ENCODE peak calls at places on chromosomes 4 and X, in seven cellular contexts. N is H9, R is H1, B is IMR-90, Y is neuronal stem cell, L is mesenchymal stem cell, Z is trophoblast cell. J is an unnamed sample.

GRCh38 chr4:117324851-117325491 is 239.6 kb upstream of the TRAM1L1 start:
- DNase-seq in N (no peak), R (no peak), B (peak; percentile 96), Y (no peak), L (peak; percentile 95), Z (peak; percentile 42), J (no peak)

GRCh38 chr4:109721033-109721432 is 8.8 kb downstream of the PLA2G12A start:
- DNase-seq in N (no peak), R (no peak), B (peak; percentile 70), Y (no peak), L (peak; percentile 51), Z (peak; percentile 64), J (no peak)

GRCh38 chrX:131795442-131796229 is 227.5 kb upstream of the STK26 start:
- DNase-seq in N (no peak), R (no peak), B (no peak), Y (no peak), L (no peak), Z (no peak), J (no peak)

GRCh38 chrX:79081895-79082512 is 62.5 kb upstream of the GPR174 start:
- DNase-seq in N (no peak), R (no peak), B (peak; percentile 4), Y (peak; percentile 14), L (peak; percentile 1), Z (no peak), J (peak; percentile 23)

GRCh38 chr4:766152-766515 is 59.8 kb downstream of the CPLX1 start:
- DNase-seq in N (no peak), R (no peak), B (peak; percentile 56), Y (no peak), L (peak; percentile 56), Z (peak; percentile 41), J (no peak)

GRCh38 chr4:159096434-159096833 is 6.4 kb upstream of the RAPGEF2 start:
- DNase-seq in N (no peak), R (no peak), B (no peak), Y (no peak), L (no peak), Z (no peak), J (no peak)

GRCh38 chrX:153443476-153444332 is 2.2 kb downstream of the TREX2 start:
- DNase-seq in N (no peak), R (no peak), B (no peak), Y (no peak), L (no peak), Z (no peak), J (no peak)

GRCh38 chrX:108485960-108486359 is 46.3 kb downstream of the COL4A5 start:
- DNase-seq in N (no peak), R (no peak), B (no peak), Y (no peak), L (no peak), Z (no peak), J (no peak)

GRCh38 chrX:104112326-104112951 is at the start of gene ZCCHC18:
- DNase-seq in N (peak; percentile 83), R (peak; percentile 68), B (peak; percentile 57), Y (peak; percentile 78), L (peak; percentile 73), Z (no peak), J (peak; percentile 82)

GRCh38 chrX:73615022-73615421 is 52.0 kb downstream of the CHIC1 start:
- DNase-seq in N (no peak), R (no peak), B (no peak), Y (no peak), L (no peak), Z (no peak), J (no peak)

GRCh38 chrX:153739754-153740486 is 15.3 kb downstream of the ABCD1 start:
- DNase-seq in N (no peak), R (no peak), B (no peak), Y (no peak), L (no peak), Z (peak; percentile 89), J (no peak)

GRCh38 chr4:184168406-184169019 is 49.2 kb downstream of the ENPP6 start:
- DNase-seq in N (peak; percentile 90), R (peak; percentile 92), B (peak; percentile 47), Y (peak; percentile 64), L (peak; percentile 59), Z (peak; percentile 68), J (peak; percentile 95)

GRCh38 chr4:87406462-87406861 is 15.5 kb upstream of the HSD17B11 start:
- DNase-seq in N (no peak), R (no peak), B (no peak), Y (no peak), L (no peak), Z (no peak), J (no peak)

GRCh38 chr4:9880411-9881197 is 99.2 kb downstream of the DRD5 start:
- DNase-seq in N (no peak), R (no peak), B (no peak), Y (no peak), L (no peak), Z (no peak), J (no peak)

GRCh38 chr4:108058685-108059440 is 69.2 kb downstream of the HADH start:
- DNase-seq in N (no peak), R (no peak), B (peak; percentile 70), Y (no peak), L (peak; percentile 94), Z (peak; percentile 91), J (no peak)

GRCh38 chr4:32025840-32026459 is 1305.8 kb downstream of the PCDH7 start:
- DNase-seq in N (no peak), R (no peak), B (no peak), Y (no peak), L (peak; percentile 33), Z (no peak), J (peak; percentile 75)

GRCh38 chr4:55781341-55781740 is 38.2 kb upstream of the EXOC1L start:
- DNase-seq in N (no peak), R (no peak), B (no peak), Y (no peak), L (no peak), Z (no peak), J (no peak)

GRCh38 chr4:176782191-176782590 is 10.5 kb downstream of the VEGFC start:
- DNase-seq in N (no peak), R (no peak), B (no peak), Y (no peak), L (no peak), Z (no peak), J (no peak)

GRCh38 chr4:25759101-25759500 is 103.5 kb downstream of the SLC34A2 start:
- DNase-seq in N (no peak), R (no peak), B (no peak), Y (no peak), L (no peak), Z (no peak), J (no peak)

GRCh38 chrX:72045552-72046277 is 86.0 kb downstream of the RTL5 start:
- DNase-seq in N (peak; percentile 78), R (no peak), B (no peak), Y (no peak), L (no peak), Z (no peak), J (peak; percentile 89)

GRCh38 chr4:2416564-2417195 is 1.8 kb downstream of the ZFYVE28 start:
- DNase-seq in N (peak; percentile 81), R (peak; percentile 80), B (no peak), Y (peak; percentile 45), L (peak; percentile 69), Z (no peak), J (peak; percentile 80)

GRCh38 chr4:48093949-48094550 is 40.0 kb downstream of the TXK start:
- DNase-seq in N (no peak), R (no peak), B (peak; percentile 7), Y (no peak), L (peak; percentile 38), Z (no peak), J (peak; percentile 82)

GRCh38 chrX:47644557-47645091 is 5.7 kb downstream of the ELK1 start:
- DNase-seq in N (peak; percentile 54), R (no peak), B (peak; percentile 44), Y (no peak), L (peak; percentile 64), Z (no peak), J (peak; percentile 78)
- H2BK120ac ChIP-seq in N (no peak overlapping the region), R (no peak overlapping the region), B (no peak overlapping the region), Y (no peak overlapping the region), L (no peak overlapping the region), Z (no peak overlapping the region), J (no peak overlapping the region)

DNA sequence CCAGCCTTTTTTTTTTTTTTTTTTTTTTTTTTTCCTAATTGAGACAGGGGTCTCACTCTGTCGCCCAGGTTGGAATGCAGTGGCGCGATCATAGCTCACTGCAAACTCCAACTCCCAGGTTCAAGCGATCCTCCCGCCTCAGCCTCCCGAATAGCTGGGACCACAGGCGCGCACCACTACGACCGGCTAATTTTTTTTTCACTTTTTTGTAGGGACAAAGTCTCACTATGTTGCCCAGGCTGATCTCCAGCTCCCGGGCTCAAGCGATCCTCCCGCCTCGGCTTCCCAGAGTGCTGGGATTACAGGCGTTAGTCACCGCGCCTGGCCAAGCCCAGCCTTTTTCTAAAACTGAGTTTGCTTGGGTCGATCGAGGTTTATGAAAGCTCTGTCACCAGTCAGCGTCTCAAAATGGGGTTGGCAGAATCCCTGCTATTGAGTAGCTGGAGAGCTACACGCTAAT is 1.3 kb upstream of the OTUD5 start:
- DNase-seq in N (no peak), R (peak; percentile 48), B (peak; percentile 66), Y (no peak), L (peak; percentile 79), Z (peak; percentile 57), J (no peak)
- H2BK5ac ChIP-seq in N (no peak overlapping the region), R (no peak overlapping the region), B (peak overlapping the region; percentile 76), Y (no peak overlapping the region), L (no peak overlapping the region), Z (peak overlapping the region; percentile 75), J (no peak overlapping the region)

GRCh38 chrX:134758652-134759051 is 100.4 kb upstream of the PLAC1 start:
- DNase-seq in N (no peak), R (no peak), B (no peak), Y (no peak), L (no peak), Z (no peak), J (no peak)
- H2BK120ac ChIP-seq in N (no peak overlapping the region), R (no peak overlapping the region), B (no peak overlapping the region), Y (no peak overlapping the region), L (no peak overlapping the region), Z (no peak overlapping the region), J (no peak overlapping the region)

GRCh38 chr4:23937173-23937572 is 47.3 kb upstream of the PPARGC1A start:
- DNase-seq in N (no peak), R (no peak), B (peak; percentile 48), Y (no peak), L (no peak), Z (no peak), J (no peak)

GRCh38 chr4:23932186-23932585 is 42.3 kb upstream of the PPARGC1A start:
- DNase-seq in N (peak; percentile 44), R (no peak), B (no peak), Y (no peak), L (no peak), Z (no peak), J (peak; percentile 40)

GRCh38 chr4:23932935-23933334 is 43.1 kb upstream of the PPARGC1A start:
- DNase-seq in N (peak; percentile 68), R (no peak), B (peak; percentile 8), Y (no peak), L (no peak), Z (no peak), J (peak; percentile 91)

GRCh38 chr4:23934223-23934622 is 44.4 kb upstream of the PPARGC1A start:
- DNase-seq in N (peak; percentile 56), R (no peak), B (no peak), Y (no peak), L (no peak), Z (no peak), J (peak; percentile 84)

DNA sequence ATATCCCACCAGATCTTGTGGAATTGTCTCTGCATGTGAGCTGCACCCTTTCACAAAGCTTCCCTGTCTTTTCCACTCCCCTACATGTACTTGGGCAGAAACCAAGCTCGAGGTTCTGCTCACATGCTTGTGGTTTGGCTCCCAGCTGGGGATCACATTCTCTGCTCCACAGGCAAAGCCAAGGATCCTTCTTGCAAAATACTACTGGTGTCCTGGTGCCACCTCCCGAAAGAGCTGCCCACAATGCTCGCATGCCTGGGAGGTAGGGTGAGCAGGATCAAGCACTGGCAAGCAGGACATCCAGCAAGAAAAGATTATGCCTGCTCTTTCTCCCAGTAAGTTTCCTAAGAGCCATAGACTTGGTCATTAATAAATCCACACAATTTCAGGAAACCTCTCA is 45.1 kb upstream of the PPARGC1A start:
- DNase-seq in N (no peak), R (no peak), B (peak; percentile 87), Y (no peak), L (peak; percentile 85), Z (no peak), J (peak; percentile 93)
- H2BK5ac ChIP-seq in N (no peak overlapping the region), R (no peak overlapping the region), B (no peak overlapping the region), Y (no peak overlapping the region), L (no peak overlapping the region), Z (no peak overlapping the region), J (peak overlapping the region; percentile 67)